ENCODE peak calls at places on chromosome 22, in six cellular contexts. N is breast epithelium, W is astrocyte of the spinal cord, B is uterus, L is colonic mucosa, J is glutamatergic neuron. U is an unnamed sample.

GRCh38 chr22:36819112-36819511 is 2.3 kb upstream of the PVALB start:
- DNase-seq in N (no peak), W (no peak), B (no peak), L (no peak), J (no peak), U (peak)

GRCh38 chr22:25368271-25368670 is 148.8 kb downstream of the CRYBB2 start:
- DNase-seq in N (no peak), W (peak), B (peak), L (peak), J (no peak), U (no peak)

GRCh38 chr22:43821606-43822425 is 9.7 kb upstream of the EFCAB6 start:
- DNase-seq in N (no peak), W (no peak), B (no peak), L (no peak), J (no peak), U (no peak)

GRCh38 chr22:43944670-43945430 is 10.4 kb upstream of the SAMM50 start:
- DNase-seq in N (no peak), W (no peak), B (no peak), L (no peak), J (no peak), U (no peak)

GRCh38 chr22:32985899-32986772 is 72.0 kb downstream of the SYN3 start:
- DNase-seq in N (peak), W (peak), B (peak), L (peak), J (peak), U (peak)

GRCh38 chr22:45880091-45880651 is 96.8 kb downstream of the WNT7B start:
- DNase-seq in N (no peak), W (no peak), B (peak), L (no peak), J (no peak), U (no peak)

GRCh38 chr22:37051629-37052385 is at the start of gene KCTD17:
- DNase-seq in N (no peak), W (peak), B (peak), L (peak), J (peak), U (peak)

GRCh38 chr22:18078329-18079041 is 695 bp downstream of the PEX26 start:
- DNase-seq in N (no peak), W (no peak), B (no peak), L (peak), J (peak), U (peak)

GRCh38 chr22:44892243-44892642 is 117.6 kb downstream of the PHF21B start:
- DNase-seq in N (no peak), W (no peak), B (no peak), L (no peak), J (no peak), U (no peak)

GRCh38 chr22:24827305-24827704 is 21.3 kb downstream of the SGSM1 start:
- DNase-seq in N (no peak), W (no peak), B (no peak), L (peak), J (no peak), U (no peak)

GRCh38 chr22:22996511-22997261 is 73.6 kb upstream of the GNAZ start:
- DNase-seq in N (no peak), W (no peak), B (no peak), L (no peak), J (no peak), U (no peak)

GRCh38 chr22:43345761-43346261 is 2.6 kb upstream of the SCUBE1 start:
- DNase-seq in N (no peak), W (no peak), B (no peak), L (no peak), J (no peak), U (no peak)

GRCh38 chr22:44884968-44885805 is 124.6 kb downstream of the PHF21B start:
- DNase-seq in N (no peak), W (no peak), B (no peak), L (no peak), J (peak), U (no peak)

GRCh38 chr22:45218974-45219373 is 21.7 kb downstream of the KIAA0930 start:
- DNase-seq in N (no peak), W (no peak), B (no peak), L (no peak), J (no peak), U (no peak)

GRCh38 chr22:19014886-19015285 is 78.8 kb upstream of the PRODH start:
- DNase-seq in N (no peak), W (no peak), B (no peak), L (no peak), J (no peak), U (no peak)

GRCh38 chr22:24466831-24467249 is 28.3 kb upstream of the UPB1 start:
- DNase-seq in N (no peak), W (peak), B (peak), L (no peak), J (no peak), U (no peak)

GRCh38 chr22:17851754-17852153 is 77.5 kb upstream of the BID start:
- DNase-seq in N (no peak), W (no peak), B (peak), L (no peak), J (no peak), U (no peak)

GRCh38 chr22:22380098-22381030 is 128.2 kb downstream of the ZNF280B start:
- DNase-seq in N (no peak), W (no peak), B (no peak), L (no peak), J (peak), U (peak)

GRCh38 chr22:17753401-17753989 is 20.8 kb downstream of the BID start:
- DNase-seq in N (no peak), W (peak), B (no peak), L (no peak), J (no peak), U (no peak)

GRCh38 chr22:21961127-21961867 is 8.6 kb upstream of the PPM1F start:
- DNase-seq in N (no peak), W (no peak), B (no peak), L (no peak), J (no peak), U (no peak)

GRCh38 chr22:36692280-36692679 is 11.3 kb downstream of the CACNG2 start:
- DNase-seq in N (no peak), W (no peak), B (no peak), L (no peak), J (no peak), U (no peak)

DNA sequence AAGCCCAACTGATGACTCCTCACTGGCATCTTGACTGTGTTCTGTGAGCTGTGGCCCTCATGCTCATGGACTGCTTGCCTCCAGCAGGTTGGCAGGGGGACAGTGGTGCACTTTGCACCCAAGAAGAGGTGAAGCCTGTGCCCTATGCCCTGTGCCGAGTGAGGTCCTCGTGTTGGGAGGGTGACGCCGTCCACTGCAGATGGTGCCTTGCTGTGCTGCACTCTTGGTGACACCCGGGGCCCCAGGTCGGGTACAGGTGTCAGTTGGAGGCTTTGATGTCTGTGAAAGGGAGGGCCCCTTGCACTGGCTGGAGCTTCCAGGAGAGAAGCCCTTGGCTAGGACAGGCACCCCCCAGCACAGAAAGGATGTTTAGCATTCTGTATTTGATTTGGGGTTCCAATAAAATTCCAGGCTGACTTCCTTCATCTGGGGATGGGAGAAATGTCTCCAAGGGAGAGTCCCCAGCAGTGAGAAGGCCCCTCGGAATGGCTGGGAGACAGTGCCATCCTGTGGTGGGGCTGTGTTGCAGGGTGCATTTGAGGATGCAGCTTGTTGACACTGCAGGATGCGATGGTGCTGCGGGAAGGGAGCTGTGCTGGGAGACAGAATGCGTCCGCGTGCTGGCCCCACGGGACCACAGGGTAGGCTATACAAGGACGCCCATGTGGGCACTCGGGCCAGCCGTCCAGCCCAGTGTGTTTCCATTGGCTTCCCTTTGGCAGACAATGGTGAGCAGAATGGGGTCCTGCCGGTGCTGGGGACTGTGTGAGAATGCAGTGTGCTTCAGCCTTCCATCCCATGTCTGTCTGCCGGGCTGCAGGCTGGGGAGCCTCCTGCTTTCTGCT is 2.5 kb upstream of the ZDHHC8 start:
- DNase-seq in N (no peak), W (no peak), B (no peak), L (peak), J (peak), U (no peak)
- TF ChIP-seq CTCF in N (no peak), W (peak), B (no peak), L (no peak), J (no peak), U (peak)

GRCh38 chr22:46891382-46891951 is 129.0 kb downstream of the TBC1D22A start:
- DNase-seq in N (no peak), W (no peak), B (no peak), L (no peak), J (no peak), U (no peak)

GRCh38 chr22:46890819-46891218 is 128.4 kb downstream of the TBC1D22A start:
- DNase-seq in N (no peak), W (no peak), B (no peak), L (no peak), J (no peak), U (no peak)

GRCh38 chr22:46893281-46894020 is 131.0 kb downstream of the TBC1D22A start:
- DNase-seq in N (no peak), W (no peak), B (no peak), L (no peak), J (no peak), U (no peak)

GRCh38 chr22:46894081-46894671 is 131.7 kb downstream of the TBC1D22A start:
- DNase-seq in N (no peak), W (no peak), B (no peak), L (no peak), J (no peak), U (no peak)

DNA sequence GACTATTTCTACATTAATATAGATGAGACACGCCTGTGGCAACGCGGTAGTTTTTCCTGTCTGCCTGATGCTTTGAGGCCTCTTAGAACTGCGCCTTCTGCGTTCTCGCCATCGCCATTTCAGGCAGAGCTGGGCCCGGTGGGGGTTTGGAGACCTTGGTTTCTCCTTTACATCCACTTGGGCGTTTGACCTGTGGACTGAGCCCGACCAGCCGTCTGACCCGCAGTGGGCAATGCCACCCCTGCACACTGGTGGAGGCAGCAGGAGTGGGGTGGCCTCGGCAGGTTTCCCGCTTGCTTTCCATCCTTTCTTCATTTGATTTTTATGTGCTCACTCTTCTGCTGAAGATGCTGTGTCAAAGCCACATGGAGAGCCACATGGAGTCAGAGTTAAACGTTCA is 130.4 kb downstream of the TBC1D22A start:
- DNase-seq in N (no peak), W (no peak), B (no peak), L (no peak), J (no peak), U (no peak)
- TF ChIP-seq CTCF in N (no peak), W (no peak), B (no peak), L (no peak), J (no peak), U (no peak)

GRCh38 chr22:48488611-48489456 is 1338.8 kb downstream of the BRD1 start:
- DNase-seq in N (no peak), W (no peak), B (no peak), L (no peak), J (peak), U (peak)
- TF ChIP-seq CTCF in N (no peak), W (no peak), B (no peak), L (no peak), J (no peak), U (no peak)

DNA sequence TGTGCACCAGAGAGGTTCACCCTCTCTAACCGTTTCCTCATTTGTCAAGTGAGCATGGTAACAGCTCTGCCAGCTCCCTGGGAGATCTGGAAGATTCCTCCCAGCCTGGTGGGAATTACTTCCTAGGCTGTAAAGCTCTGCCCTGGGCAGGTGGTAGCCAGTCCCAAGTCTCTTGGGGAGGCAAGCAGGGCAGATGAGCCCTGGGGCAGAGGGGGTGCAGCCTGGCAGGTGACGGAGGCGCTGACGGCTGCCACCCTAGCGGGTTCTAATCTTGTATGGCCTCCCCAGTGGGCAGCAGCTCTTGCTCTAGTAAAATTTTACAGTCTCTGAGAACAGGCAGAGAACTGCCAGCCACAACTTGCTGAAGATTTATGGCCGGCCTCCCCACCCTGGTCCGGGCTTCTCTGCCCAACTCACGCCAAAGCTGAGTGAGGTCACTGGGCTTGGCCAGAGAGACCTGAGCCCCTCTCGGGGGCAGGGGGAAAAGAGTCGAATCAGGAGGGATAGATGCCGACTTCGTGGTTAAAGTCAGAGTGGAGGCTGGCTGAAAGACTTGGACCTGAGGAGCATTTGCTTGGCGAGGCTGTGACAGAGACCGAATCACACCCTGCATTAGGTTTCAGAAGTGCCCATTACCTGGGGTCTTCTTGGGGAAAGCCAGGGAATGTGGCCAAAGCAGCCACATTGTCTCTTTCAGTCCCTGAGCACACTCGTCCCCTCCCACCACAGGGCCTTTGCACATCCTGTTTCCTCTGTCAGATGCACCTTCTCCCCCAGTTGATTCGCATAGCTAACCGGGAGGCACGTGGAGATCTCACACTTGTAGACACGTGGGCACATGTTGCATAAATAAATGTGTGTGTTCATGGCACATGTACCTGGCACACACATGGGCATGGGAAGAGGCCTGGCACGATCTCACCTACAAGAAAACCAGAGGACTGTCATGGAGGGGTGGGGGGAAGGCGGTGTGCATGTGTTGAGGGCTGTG is 188.2 kb downstream of the MN1 start:
- DNase-seq in N (no peak), W (no peak), B (no peak), L (no peak), J (peak), U (peak)
- TF ChIP-seq CTCF in N (no peak), W (no peak), B (no peak), L (no peak), J (no peak), U (no peak)

GRCh38 chr22:29031236-29031982 is 30.2 kb downstream of the C22orf31 start:
- DNase-seq in N (peak), W (peak), B (peak), L (peak), J (no peak), U (peak)
- TF ChIP-seq CTCF in N (no peak), W (peak), B (peak), L (no peak), J (peak), U (no peak)

GRCh38 chr22:49448546-49448945 is 379.1 kb downstream of the BRD1 start:
- DNase-seq in N (no peak), W (no peak), B (no peak), L (no peak), J (no peak), U (no peak)

GRCh38 chr22:49444781-49445180 is 382.9 kb downstream of the BRD1 start:
- DNase-seq in N (no peak), W (no peak), B (no peak), L (no peak), J (no peak), U (no peak)

GRCh38 chr22:49447837-49448236 is 379.8 kb downstream of the BRD1 start:
- DNase-seq in N (no peak), W (no peak), B (no peak), L (no peak), J (no peak), U (no peak)

GRCh38 chr22:49449377-49449776 is 378.3 kb downstream of the BRD1 start:
- DNase-seq in N (no peak), W (no peak), B (no peak), L (no peak), J (no peak), U (no peak)

GRCh38 chr22:49446145-49446758 is 381.4 kb downstream of the BRD1 start:
- DNase-seq in N (no peak), W (no peak), B (no peak), L (no peak), J (no peak), U (no peak)
- TF ChIP-seq CTCF in N (no peak), W (no peak), B (no peak), L (no peak), J (no peak), U (no peak)

GRCh38 chr22:30557243-30557642 is 10.7 kb upstream of the SEC14L6 start:
- DNase-seq in N (no peak), W (no peak), B (no peak), L (no peak), J (no peak), U (no peak)
- TF ChIP-seq CTCF in N (no peak), W (no peak), B (no peak), L (no peak), J (no peak), U (no peak)

GRCh38 chr22:38435960-38436359 is 19.0 kb downstream of the KCNJ4 start:
- DNase-seq in N (no peak), W (no peak), B (no peak), L (no peak), J (no peak), U (no peak)

GRCh38 chr22:38437416-38437815 is 17.6 kb downstream of the KCNJ4 start:
- DNase-seq in N (no peak), W (no peak), B (no peak), L (no peak), J (no peak), U (no peak)

GRCh38 chr22:38433871-38434270 is 21.1 kb downstream of the KCNJ4 start:
- DNase-seq in N (no peak), W (no peak), B (no peak), L (no peak), J (no peak), U (no peak)

GRCh38 chr22:38436629-38437395 is 18.2 kb downstream of the KCNJ4 start:
- DNase-seq in N (no peak), W (no peak), B (no peak), L (no peak), J (no peak), U (no peak)

GRCh38 chr22:38435010-38435409 is 20.0 kb downstream of the KCNJ4 start:
- DNase-seq in N (no peak), W (no peak), B (no peak), L (no peak), J (no peak), U (no peak)
- TF ChIP-seq CTCF in N (no peak), W (no peak), B (no peak), L (no peak), J (no peak), U (no peak)

DNA sequence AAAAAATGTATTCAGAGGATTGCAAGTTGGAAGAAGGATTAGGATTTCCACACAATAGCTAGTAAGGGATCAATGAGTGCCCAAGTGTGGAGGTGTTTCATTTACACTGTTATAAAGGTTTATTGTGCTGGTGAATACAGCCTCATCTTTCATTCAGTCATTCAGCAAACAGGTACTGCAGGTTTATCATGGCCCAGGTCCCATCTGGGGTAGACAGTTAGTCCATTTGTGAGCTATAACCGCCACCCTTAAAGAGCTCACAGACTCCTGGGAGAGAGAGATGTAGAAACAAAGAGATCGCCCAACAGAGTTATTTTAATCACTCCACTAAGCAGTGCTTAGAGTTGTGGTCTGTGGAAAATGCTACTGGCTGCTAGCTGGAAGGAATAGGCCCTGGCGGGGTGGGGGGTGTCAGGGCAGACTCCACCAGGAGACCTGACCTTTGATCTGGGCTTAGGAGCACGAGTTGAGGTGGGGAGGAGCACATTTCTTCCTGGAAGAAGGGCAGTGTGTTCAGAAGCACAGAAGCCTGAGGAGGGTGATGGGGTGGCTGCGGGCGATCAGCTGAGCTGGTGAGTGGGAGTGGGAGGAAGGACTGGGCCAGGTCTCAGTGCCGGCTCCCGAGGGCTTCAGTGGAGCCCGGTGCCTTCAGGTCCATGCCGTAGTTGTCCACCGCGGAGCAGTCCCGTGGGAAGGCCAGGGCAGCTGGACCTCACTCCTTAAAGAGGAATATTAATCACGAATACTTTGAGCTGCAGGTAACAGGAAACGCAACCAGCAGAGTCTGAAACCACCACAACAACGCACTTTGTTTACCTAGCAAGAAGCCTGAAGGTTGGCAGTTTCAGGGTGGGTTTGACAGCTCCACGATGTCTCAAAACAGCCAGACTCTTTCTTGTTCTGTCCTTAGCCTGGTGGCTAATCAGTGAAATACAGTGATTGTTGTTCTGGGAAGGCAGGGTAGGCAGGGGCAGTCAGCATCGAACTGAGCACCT is 11.2 kb downstream of the TOM1 start:
- DNase-seq in N (peak), W (no peak), B (no peak), L (peak), J (peak), U (no peak)
- TF ChIP-seq CTCF in N (no peak), W (no peak), B (no peak), L (no peak), J (no peak), U (no peak)